ENCODE peak calls at places on chromosomes 7 and 10, in eight cellular contexts. One of them, this sample, is unnamed.

GRCh38 chr10:96708456-96708855 is 11.9 kb downstream of the PIK3AP1 start:
- DNase-seq in nephron progenitor cell: no peak
- DNase-seq in lower lobe of right lung: no peak
- DNase-seq in Calu3: no peak
- DNase-seq in BJ: no peak
- DNase-seq in heart right ventricle: no peak
- DNase-seq in left ventricle myocardium inferior: no peak
- DNase-seq in neural crest cell: no peak
- DNase-seq in this sample: no peak

GRCh38 chr10:119541459-119542356 is 811 bp downstream of the RGS10 start:
- DNase-seq in neural crest cell: no peak
- DNase-seq in lower lobe of right lung: peak
- DNase-seq in Calu3: no peak
- DNase-seq in left ventricle myocardium inferior: peak
- DNase-seq in BJ: no peak
- DNase-seq in nephron progenitor cell: no peak
- DNase-seq in heart right ventricle: peak
- DNase-seq in this sample: no peak

GRCh38 chr10:110656612-110657011 is 12.5 kb downstream of the RBM20 start:
- DNase-seq in nephron progenitor cell: no peak
- DNase-seq in heart right ventricle: no peak
- DNase-seq in lower lobe of right lung: no peak
- DNase-seq in neural crest cell: no peak
- DNase-seq in Calu3: no peak
- DNase-seq in left ventricle myocardium inferior: no peak
- DNase-seq in BJ: no peak
- DNase-seq in this sample: no peak

GRCh38 chr10:29862926-29863614 is 196.3 kb downstream of the JCAD start:
- DNase-seq in left ventricle myocardium inferior: no peak
- DNase-seq in heart right ventricle: no peak
- DNase-seq in neural crest cell: no peak
- DNase-seq in Calu3: peak
- DNase-seq in nephron progenitor cell: no peak
- DNase-seq in BJ: peak
- DNase-seq in lower lobe of right lung: no peak
- DNase-seq in this sample: no peak

GRCh38 chr10:129917936-129918335 is 46.1 kb downstream of the EBF3 start:
- DNase-seq in left ventricle myocardium inferior: no peak
- DNase-seq in BJ: no peak
- DNase-seq in Calu3: no peak
- DNase-seq in nephron progenitor cell: no peak
- DNase-seq in neural crest cell: no peak
- DNase-seq in heart right ventricle: no peak
- DNase-seq in lower lobe of right lung: no peak
- DNase-seq in this sample: no peak

GRCh38 chr7:55132890-55133551 is 114.2 kb downstream of the EGFR start:
- DNase-seq in lower lobe of right lung: no peak
- DNase-seq in BJ: peak
- DNase-seq in neural crest cell: no peak
- DNase-seq in left ventricle myocardium inferior: no peak
- DNase-seq in Calu3: peak
- DNase-seq in nephron progenitor cell: no peak
- DNase-seq in heart right ventricle: no peak
- DNase-seq in this sample: no peak

GRCh38 chr7:30906014-30906413 is 5.6 kb upstream of the AQP1 start:
- DNase-seq in lower lobe of right lung: peak
- DNase-seq in nephron progenitor cell: no peak
- DNase-seq in BJ: no peak
- DNase-seq in neural crest cell: no peak
- DNase-seq in heart right ventricle: no peak
- DNase-seq in Calu3: peak
- DNase-seq in left ventricle myocardium inferior: no peak
- DNase-seq in this sample: no peak

GRCh38 chr10:132656283-132657126 is 118.9 kb downstream of the INPP5A start:
- DNase-seq in Calu3: no peak
- DNase-seq in lower lobe of right lung: peak
- DNase-seq in left ventricle myocardium inferior: no peak
- DNase-seq in heart right ventricle: no peak
- DNase-seq in nephron progenitor cell: no peak
- DNase-seq in BJ: no peak
- DNase-seq in neural crest cell: no peak
- DNase-seq in this sample: no peak

GRCh38 chr7:34061175-34061574 is 155.8 kb downstream of the BMPER start:
- DNase-seq in lower lobe of right lung: no peak
- DNase-seq in heart right ventricle: no peak
- DNase-seq in BJ: peak
- DNase-seq in Calu3: no peak
- DNase-seq in neural crest cell: no peak
- DNase-seq in left ventricle myocardium inferior: no peak
- DNase-seq in nephron progenitor cell: no peak
- DNase-seq in this sample: no peak

GRCh38 chr10:128537888-128538287 is 411.7 kb upstream of the MKI67 start:
- DNase-seq in neural crest cell: no peak
- DNase-seq in heart right ventricle: no peak
- DNase-seq in nephron progenitor cell: no peak
- DNase-seq in BJ: no peak
- DNase-seq in lower lobe of right lung: no peak
- DNase-seq in left ventricle myocardium inferior: no peak
- DNase-seq in Calu3: no peak
- DNase-seq in this sample: no peak

GRCh38 chr10:103627111-103627892 is 133.8 kb downstream of the NEURL1 start:
- DNase-seq in neural crest cell: no peak
- DNase-seq in BJ: no peak
- DNase-seq in nephron progenitor cell: no peak
- DNase-seq in lower lobe of right lung: no peak
- DNase-seq in heart right ventricle: no peak
- DNase-seq in Calu3: no peak
- DNase-seq in left ventricle myocardium inferior: no peak
- DNase-seq in this sample: no peak

GRCh38 chr10:70740441-70741288 is 44.5 kb downstream of the TBATA start:
- DNase-seq in heart right ventricle: no peak
- DNase-seq in BJ: no peak
- DNase-seq in nephron progenitor cell: no peak
- DNase-seq in lower lobe of right lung: no peak
- DNase-seq in neural crest cell: no peak
- DNase-seq in Calu3: no peak
- DNase-seq in left ventricle myocardium inferior: no peak
- DNase-seq in this sample: no peak

GRCh38 chr7:4085937-4086691 is 596.0 kb upstream of the FOXK1 start:
- DNase-seq in lower lobe of right lung: no peak
- DNase-seq in neural crest cell: no peak
- DNase-seq in BJ: no peak
- DNase-seq in heart right ventricle: no peak
- DNase-seq in nephron progenitor cell: no peak
- DNase-seq in Calu3: no peak
- DNase-seq in left ventricle myocardium inferior: no peak
- DNase-seq in this sample: no peak

GRCh38 chr7:82404094-82404493 is 39.5 kb downstream of the CACNA2D1 start:
- DNase-seq in BJ: no peak
- DNase-seq in nephron progenitor cell: no peak
- DNase-seq in Calu3: no peak
- DNase-seq in heart right ventricle: no peak
- DNase-seq in neural crest cell: no peak
- DNase-seq in lower lobe of right lung: no peak
- DNase-seq in left ventricle myocardium inferior: no peak
- DNase-seq in this sample: no peak

GRCh38 chr7:130272456-130273080 is 5.9 kb downstream of the CPA2 start:
- DNase-seq in nephron progenitor cell: peak
- DNase-seq in heart right ventricle: no peak
- DNase-seq in neural crest cell: peak
- DNase-seq in BJ: no peak
- DNase-seq in left ventricle myocardium inferior: no peak
- DNase-seq in Calu3: no peak
- DNase-seq in lower lobe of right lung: no peak
- DNase-seq in this sample: peak

GRCh38 chr7:44849277-44850210 is 1.7 kb upstream of the H2AZ2 start:
- DNase-seq in nephron progenitor cell: no peak
- DNase-seq in left ventricle myocardium inferior: no peak
- DNase-seq in Calu3: no peak
- DNase-seq in lower lobe of right lung: no peak
- DNase-seq in neural crest cell: no peak
- DNase-seq in heart right ventricle: no peak
- DNase-seq in BJ: no peak
- DNase-seq in this sample: no peak

GRCh38 chr7:101506531-101506930 is 122.6 kb downstream of the MYL10 start:
- DNase-seq in neural crest cell: no peak
- DNase-seq in lower lobe of right lung: no peak
- DNase-seq in nephron progenitor cell: no peak
- DNase-seq in left ventricle myocardium inferior: no peak
- DNase-seq in BJ: no peak
- DNase-seq in heart right ventricle: no peak
- DNase-seq in Calu3: no peak
- DNase-seq in this sample: no peak

GRCh38 chr7:101507327-101507726 is 121.8 kb downstream of the MYL10 start:
- DNase-seq in Calu3: no peak
- DNase-seq in BJ: no peak
- DNase-seq in nephron progenitor cell: no peak
- DNase-seq in heart right ventricle: no peak
- DNase-seq in left ventricle myocardium inferior: no peak
- DNase-seq in lower lobe of right lung: no peak
- DNase-seq in neural crest cell: no peak
- DNase-seq in this sample: no peak

GRCh38 chr7:101510297-101510696 is 118.8 kb downstream of the MYL10 start:
- DNase-seq in heart right ventricle: no peak
- DNase-seq in nephron progenitor cell: no peak
- DNase-seq in left ventricle myocardium inferior: no peak
- DNase-seq in Calu3: no peak
- DNase-seq in BJ: no peak
- DNase-seq in neural crest cell: no peak
- DNase-seq in lower lobe of right lung: no peak
- DNase-seq in this sample: no peak

GRCh38 chr7:101511965-101512364 is 117.1 kb downstream of the MYL10 start:
- DNase-seq in Calu3: no peak
- DNase-seq in lower lobe of right lung: no peak
- DNase-seq in nephron progenitor cell: no peak
- DNase-seq in neural crest cell: no peak
- DNase-seq in heart right ventricle: no peak
- DNase-seq in BJ: no peak
- DNase-seq in left ventricle myocardium inferior: no peak
- DNase-seq in this sample: no peak

GRCh38 chr7:101507791-101508252 is 121.3 kb downstream of the MYL10 start:
- DNase-seq in neural crest cell: peak
- DNase-seq in lower lobe of right lung: no peak
- DNase-seq in heart right ventricle: no peak
- DNase-seq in BJ: no peak
- DNase-seq in nephron progenitor cell: peak
- DNase-seq in left ventricle myocardium inferior: no peak
- DNase-seq in Calu3: peak
- DNase-seq in this sample: peak
- TF ChIP-seq CTCF in neural crest cell: peak
- TF ChIP-seq CTCF in lower lobe of right lung: peak
- TF ChIP-seq CTCF in heart right ventricle: peak
- TF ChIP-seq CTCF in BJ: peak
- TF ChIP-seq CTCF in nephron progenitor cell: peak
- TF ChIP-seq CTCF in left ventricle myocardium inferior: peak
- TF ChIP-seq CTCF in Calu3: peak
- TF ChIP-seq CTCF in this sample: peak

DNA sequence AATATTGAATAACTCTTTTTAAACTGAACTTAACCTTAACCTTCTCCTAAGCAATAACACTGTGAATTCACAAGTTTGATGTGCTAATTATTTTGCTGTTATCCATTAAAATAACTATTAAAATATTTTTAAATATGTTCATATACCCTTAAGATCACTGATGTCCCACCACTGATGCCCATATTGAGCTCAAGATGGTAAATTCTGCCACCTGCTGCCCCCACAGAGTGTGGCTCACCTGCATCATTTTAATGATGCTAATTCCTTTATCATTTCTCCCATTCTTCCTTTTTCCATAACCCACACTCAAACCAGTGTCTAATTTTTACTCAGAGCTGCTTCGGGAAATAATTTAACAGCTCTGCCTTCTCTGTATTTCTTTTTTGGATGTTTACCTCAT is 82.3 kb upstream of the ARID5B start:
- DNase-seq in neural crest cell: no peak
- DNase-seq in BJ: no peak
- DNase-seq in heart right ventricle: no peak
- DNase-seq in left ventricle myocardium inferior: no peak
- DNase-seq in lower lobe of right lung: no peak
- DNase-seq in Calu3: peak
- DNase-seq in nephron progenitor cell: no peak
- DNase-seq in this sample: no peak
- TF ChIP-seq CTCF in neural crest cell: no peak
- TF ChIP-seq CTCF in BJ: no peak
- TF ChIP-seq CTCF in heart right ventricle: no peak
- TF ChIP-seq CTCF in left ventricle myocardium inferior: no peak
- TF ChIP-seq CTCF in lower lobe of right lung: no peak
- TF ChIP-seq CTCF in Calu3: no peak
- TF ChIP-seq CTCF in nephron progenitor cell: no peak
- TF ChIP-seq CTCF in this sample: no peak

DNA sequence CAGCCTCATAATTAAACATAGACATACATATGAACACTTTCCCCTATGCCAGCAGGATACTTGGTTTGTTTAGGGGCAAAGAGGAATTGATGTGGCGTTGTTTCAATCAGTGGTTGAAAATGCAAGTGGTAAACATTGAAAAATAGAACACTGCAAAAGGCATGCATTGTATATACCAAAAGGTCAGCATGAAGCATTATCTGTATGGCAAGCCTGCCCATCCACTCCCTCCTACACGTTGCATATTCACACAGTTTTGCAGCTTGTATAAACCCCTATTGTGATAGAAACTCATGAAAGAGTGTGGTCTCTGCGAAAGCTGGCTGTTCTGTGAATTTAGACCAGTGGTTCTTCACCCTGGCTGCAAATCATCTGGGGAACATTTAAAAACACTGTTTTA is 17.1 kb downstream of the CAV1 start:
- DNase-seq in BJ: no peak
- DNase-seq in neural crest cell: no peak
- DNase-seq in lower lobe of right lung: no peak
- DNase-seq in left ventricle myocardium inferior: no peak
- DNase-seq in heart right ventricle: no peak
- DNase-seq in Calu3: no peak
- DNase-seq in nephron progenitor cell: no peak
- DNase-seq in this sample: no peak
- TF ChIP-seq CTCF in BJ: no peak
- TF ChIP-seq CTCF in neural crest cell: no peak
- TF ChIP-seq CTCF in lower lobe of right lung: no peak
- TF ChIP-seq CTCF in left ventricle myocardium inferior: no peak
- TF ChIP-seq CTCF in heart right ventricle: no peak
- TF ChIP-seq CTCF in Calu3: no peak
- TF ChIP-seq CTCF in nephron progenitor cell: no peak
- TF ChIP-seq CTCF in this sample: no peak

DNA sequence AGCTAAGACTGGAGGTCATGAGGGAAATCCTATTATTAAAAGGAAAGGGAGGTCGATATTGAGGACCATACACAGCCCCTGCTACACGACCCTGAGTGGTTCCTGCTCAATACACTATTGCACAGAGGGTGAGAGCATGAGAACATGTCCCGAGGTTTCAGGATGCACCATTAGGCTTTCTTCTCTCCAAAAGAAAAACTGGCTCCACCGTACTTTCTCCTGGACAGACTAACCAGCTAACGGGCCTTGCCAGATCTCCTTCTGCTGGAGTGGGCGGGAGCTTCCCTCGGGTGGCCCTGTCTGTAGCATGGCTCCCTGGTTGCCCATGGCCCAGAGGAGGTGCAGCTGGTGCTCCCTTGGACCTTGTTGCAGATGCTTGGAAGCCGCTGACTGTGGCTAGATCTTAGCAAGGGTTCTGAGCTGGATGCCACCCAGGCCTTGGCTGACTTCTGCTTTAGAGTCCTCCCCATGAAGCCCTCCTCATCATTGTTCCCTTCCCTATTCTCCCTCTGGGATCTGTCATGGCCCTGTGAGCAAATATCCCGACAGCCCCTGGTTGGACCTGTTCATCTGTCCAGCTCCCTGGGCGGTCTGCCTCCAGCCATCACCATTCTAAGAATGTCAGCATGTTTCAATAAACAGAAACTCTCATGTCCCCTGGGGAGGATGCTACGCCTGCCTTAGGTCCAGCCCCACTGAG is 52.9 kb upstream of the SHH start:
- DNase-seq in left ventricle myocardium inferior: no peak
- DNase-seq in Calu3: no peak
- DNase-seq in BJ: no peak
- DNase-seq in nephron progenitor cell: no peak
- DNase-seq in lower lobe of right lung: no peak
- DNase-seq in heart right ventricle: no peak
- DNase-seq in neural crest cell: no peak
- DNase-seq in this sample: no peak
- TF ChIP-seq CTCF in left ventricle myocardium inferior: no peak
- TF ChIP-seq CTCF in Calu3: no peak
- TF ChIP-seq CTCF in BJ: no peak
- TF ChIP-seq CTCF in nephron progenitor cell: no peak
- TF ChIP-seq CTCF in lower lobe of right lung: no peak
- TF ChIP-seq CTCF in heart right ventricle: no peak
- TF ChIP-seq CTCF in neural crest cell: no peak
- TF ChIP-seq CTCF in this sample: no peak

This sample was measured in endothelial cell.